ENCODE peak calls at places on chromosomes 5 and 9, in ten cellular contexts. X, M, U, Z, L, C, S, Y, I and W are unnamed samples.

GRCh38 chr9:4061717-4062116 is 238.2 kb downstream of the GLIS3 start:
- DNase-seq in L (no peak), X (no peak), M (no peak), C (no peak), S (no peak), Y (no peak), U (no peak), Z (no peak), I (no peak), W (no peak)

GRCh38 chr9:131095666-131096489 is 453 bp upstream of the AIF1L start:
- DNase-seq in C (peak; percentile 99), I (no peak), S (no peak), U (peak; percentile 68), X (no peak), L (peak; percentile 87), M (no peak), Z (peak; percentile 25), Y (no peak), W (peak; percentile 83)

GRCh38 chr9:89605181-89606048 is 603 bp downstream of the GADD45G start:
- DNase-seq in X (peak; percentile 27), I (no peak), S (no peak), Z (peak; percentile 89), U (peak; percentile 87), L (peak; percentile 56), Y (no peak), M (peak; percentile 16), C (peak; percentile 84), W (peak; percentile 88)

GRCh38 chr9:86452194-86452828 is 98.1 kb upstream of the TUT7 start:
- DNase-seq in Y (no peak), X (no peak), S (no peak), M (no peak), L (no peak), Z (peak; percentile 13), I (no peak), U (no peak), C (no peak), W (no peak)

GRCh38 chr9:104091708-104092107 is 2.4 kb upstream of the SMC2 start:
- DNase-seq in Z (peak; percentile 67), U (no peak), L (no peak), Y (no peak), I (no peak), C (peak; percentile 12), S (no peak), X (no peak), M (no peak), W (no peak)

GRCh38 chr5:150458819-150459557 is 9.4 kb upstream of the RPS14 start:
- DNase-seq in X (peak; percentile 66), Z (peak; percentile 74), Y (no peak), M (no peak), I (peak; percentile 76), U (peak; percentile 90), C (peak; percentile 95), S (no peak), L (peak; percentile 91), W (peak; percentile 80)

GRCh38 chr5:56506586-56506985 is 273.5 kb upstream of the ANKRD55 start:
- DNase-seq in I (no peak), C (no peak), Z (no peak), S (no peak), U (no peak), X (no peak), L (no peak), Y (no peak), M (no peak), W (no peak)

GRCh38 chr5:42950466-42951168 is 89.5 kb downstream of the ANXA2R start:
- DNase-seq in C (peak; percentile 68), I (peak; percentile 22), U (peak; percentile 73), Z (peak; percentile 99), X (peak; percentile 47), S (peak; percentile 45), L (peak; percentile 44), M (no peak), Y (peak; percentile 91), W (peak; percentile 70)

GRCh38 chr9:26132913-26133312 is 454.7 kb upstream of the TUSC1 start:
- DNase-seq in X (no peak), U (no peak), M (no peak), S (no peak), Y (no peak), C (peak; percentile 4), Z (no peak), L (no peak), I (no peak), W (no peak)